ENCODE peak calls at places on chromosomes 2 and 18, in four cellular contexts. One of them, this sample, is unnamed.

GRCh38 chr2:33457588-33458247 is 18.7 kb upstream of the RASGRP3 start:
- DNase-seq in HepG2: no peak
- DNase-seq in K562: peak; percentile 37
- DNase-seq in GM12878: no peak
- DNase-seq in this sample: no peak

GRCh38 chr18:6929370-6930102 is 188.1 kb downstream of the LAMA1 start:
- DNase-seq in HepG2: no peak
- DNase-seq in K562: peak; percentile 84
- DNase-seq in GM12878: no peak
- DNase-seq in this sample: no peak

GRCh38 chr18:67682516-67682915 is 166.0 kb upstream of the DSEL start:
- DNase-seq in HepG2: no peak
- DNase-seq in K562: no peak
- DNase-seq in GM12878: no peak
- DNase-seq in this sample: no peak

GRCh38 chr2:95343429-95344207 is 46.5 kb downstream of the KCNIP3 start:
- DNase-seq in HepG2: no peak
- DNase-seq in K562: no peak
- DNase-seq in GM12878: no peak
- DNase-seq in this sample: no peak

GRCh38 chr18:32771871-32772499 is 838 bp downstream of the KLHL14 start:
- DNase-seq in HepG2: no peak
- DNase-seq in K562: no peak
- DNase-seq in GM12878: no peak
- DNase-seq in this sample: peak; percentile 75

GRCh38 chr18:10145523-10145922 is 231.7 kb downstream of the VAPA start:
- DNase-seq in HepG2: no peak
- DNase-seq in K562: no peak
- DNase-seq in GM12878: no peak
- DNase-seq in this sample: no peak

GRCh38 chr2:219500135-219500534 is 1.4 kb downstream of the GMPPA start:
- DNase-seq in HepG2: peak; percentile 43
- DNase-seq in K562: no peak
- DNase-seq in GM12878: no peak
- DNase-seq in this sample: no peak

GRCh38 chr2:102074167-102074778 is 68.3 kb upstream of the IL1R1 start:
- DNase-seq in HepG2: no peak
- DNase-seq in K562: peak; percentile 39
- DNase-seq in GM12878: no peak
- DNase-seq in this sample: no peak

GRCh38 chr2:224195954-224196571 is 157.0 kb upstream of the SERPINE2 start:
- DNase-seq in HepG2: no peak
- DNase-seq in K562: no peak
- DNase-seq in GM12878: no peak
- DNase-seq in this sample: no peak

GRCh38 chr2:149800624-149801220 is 213.1 kb upstream of the MMADHC start:
- DNase-seq in HepG2: no peak
- DNase-seq in K562: no peak
- DNase-seq in GM12878: no peak
- DNase-seq in this sample: no peak

GRCh38 chr2:159073256-159073655 is 104.8 kb downstream of the TANC1 start:
- DNase-seq in HepG2: no peak
- DNase-seq in K562: no peak
- DNase-seq in GM12878: no peak
- DNase-seq in this sample: no peak

GRCh38 chr2:170553748-170554147 is 161.4 kb upstream of the SP5 start:
- DNase-seq in HepG2: no peak
- DNase-seq in K562: no peak
- DNase-seq in GM12878: no peak
- DNase-seq in this sample: no peak

DNA sequence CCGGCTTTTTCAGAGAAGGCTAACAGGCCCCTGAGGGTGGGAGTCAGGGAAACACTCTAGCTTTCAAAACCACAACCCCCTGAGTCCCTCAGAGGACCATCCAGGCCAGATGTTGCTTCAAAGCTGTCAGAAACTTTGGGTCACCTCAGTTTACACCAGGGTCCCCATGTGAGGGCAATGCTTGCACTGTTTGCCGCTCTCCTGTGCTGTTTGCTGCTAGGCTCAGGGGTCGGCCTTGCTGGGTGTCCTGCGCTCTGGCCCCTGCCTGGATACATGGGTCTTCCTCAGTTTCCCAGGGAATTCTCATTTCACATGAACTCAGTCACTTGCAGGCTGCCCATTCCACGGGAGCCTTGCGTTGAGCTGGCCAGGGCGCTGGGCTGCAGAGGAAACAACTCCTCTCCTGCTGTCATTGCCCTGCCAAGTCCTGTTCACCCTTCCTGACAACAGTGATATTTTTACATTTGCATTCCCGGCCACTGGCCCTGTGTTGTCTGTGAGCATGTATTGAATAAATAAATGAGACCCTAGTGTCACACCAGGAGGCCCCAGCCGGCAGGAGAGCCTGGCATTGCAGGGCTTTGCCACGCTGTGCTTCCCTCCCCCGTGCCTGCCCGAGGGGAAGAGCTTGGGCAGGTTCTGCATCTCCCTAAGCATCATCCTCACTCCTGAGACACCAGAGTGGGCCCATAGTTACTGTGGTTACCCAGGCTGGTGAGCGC is 73.2 kb upstream of the RAB6C start:
- DNase-seq in HepG2: no peak
- DNase-seq in K562: no peak
- DNase-seq in GM12878: no peak
- DNase-seq in this sample: peak; percentile 7
- TF ChIP-seq NFIC in HepG2: no peak
- TF ChIP-seq NFIC in K562: no peak
- TF ChIP-seq NFIC in GM12878: no peak
- TF ChIP-seq NFIC in this sample: no peak

GRCh38 chr2:105183555-105184323 is 57.8 kb upstream of the GPR45 start:
- DNase-seq in HepG2: no peak
- DNase-seq in K562: no peak
- DNase-seq in GM12878: no peak
- DNase-seq in this sample: no peak
- TF ChIP-seq YY1 in HepG2: no peak
- TF ChIP-seq YY1 in K562: no peak
- TF ChIP-seq YY1 in GM12878: no peak
- TF ChIP-seq YY1 in this sample: no peak

DNA sequence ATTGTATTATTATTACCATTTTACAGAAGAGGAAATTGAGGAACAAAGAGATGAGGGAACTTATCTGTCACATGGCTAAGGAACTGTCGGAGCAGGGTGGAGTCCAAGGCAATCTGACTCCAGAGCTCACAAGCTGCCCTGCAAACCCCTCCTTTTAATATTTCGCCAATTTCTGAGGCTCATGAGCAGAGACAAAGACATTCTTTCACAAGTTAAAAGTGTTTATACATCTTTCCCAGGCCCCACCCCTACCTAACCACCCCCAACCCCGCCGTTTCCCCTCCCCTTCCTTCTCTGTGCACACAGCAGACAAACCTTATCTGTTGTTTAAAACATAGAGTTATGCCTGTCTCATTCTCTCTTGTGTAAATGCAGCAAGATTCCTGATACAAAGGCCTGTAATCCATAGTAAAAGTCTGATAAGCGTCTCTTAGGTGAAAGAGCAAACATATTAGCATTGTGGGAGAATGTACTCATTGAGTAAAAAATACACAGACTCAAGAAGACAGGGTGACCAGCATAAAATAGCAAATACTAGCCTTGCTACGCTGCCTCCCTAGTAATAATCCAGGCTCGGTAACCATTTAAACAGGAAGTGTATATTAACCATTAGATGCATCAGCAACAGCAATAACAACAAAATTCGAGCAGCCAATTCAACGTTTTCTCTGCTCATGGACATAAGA is 44.2 kb downstream of the EPHA4 start:
- DNase-seq in HepG2: peak; percentile 21
- DNase-seq in K562: no peak
- DNase-seq in GM12878: no peak
- DNase-seq in this sample: no peak
- TF ChIP-seq NFIC in HepG2: no peak
- TF ChIP-seq NFIC in K562: no peak
- TF ChIP-seq NFIC in GM12878: no peak
- TF ChIP-seq NFIC in this sample: no peak

DNA sequence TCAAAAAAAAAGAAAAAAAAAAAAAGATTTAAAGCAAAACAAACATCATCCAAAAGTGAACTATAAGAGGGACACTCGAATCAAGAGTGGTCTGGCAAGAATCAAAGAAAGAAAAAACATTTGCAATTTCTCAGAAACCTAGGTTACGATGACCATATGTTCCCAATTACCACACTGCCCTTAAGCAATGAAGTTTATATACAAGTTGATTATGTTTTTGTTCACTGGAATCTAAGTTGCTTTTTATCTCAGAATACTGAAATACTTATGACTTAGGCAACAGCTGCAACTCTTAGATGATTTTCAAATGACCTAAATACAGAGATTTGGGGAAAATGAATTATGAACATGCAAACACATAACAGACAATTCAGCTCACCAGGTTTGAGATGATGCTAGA is 597.1 kb upstream of the CHAC2 start:
- DNase-seq in HepG2: no peak
- DNase-seq in K562: no peak
- DNase-seq in GM12878: no peak
- DNase-seq in this sample: no peak
- TF ChIP-seq YY1 in HepG2: no peak
- TF ChIP-seq YY1 in K562: no peak
- TF ChIP-seq YY1 in GM12878: no peak
- TF ChIP-seq YY1 in this sample: no peak

GRCh38 chr18:74477771-74478170 is 18.4 kb upstream of the CNDP2 start:
- DNase-seq in HepG2: no peak
- DNase-seq in K562: no peak
- DNase-seq in GM12878: no peak
- DNase-seq in this sample: no peak

GRCh38 chr18:74478876-74479275 is 17.3 kb upstream of the CNDP2 start:
- DNase-seq in HepG2: no peak
- DNase-seq in K562: no peak
- DNase-seq in GM12878: no peak
- DNase-seq in this sample: no peak

GRCh38 chr18:74478316-74478715 is 17.8 kb upstream of the CNDP2 start:
- DNase-seq in HepG2: no peak
- DNase-seq in K562: no peak
- DNase-seq in GM12878: no peak
- DNase-seq in this sample: no peak

GRCh38 chr18:74473976-74474375 is 16.9 kb upstream of the DIPK1C start:
- DNase-seq in HepG2: no peak
- DNase-seq in K562: no peak
- DNase-seq in GM12878: no peak
- DNase-seq in this sample: no peak

GRCh38 chr18:74476154-74476553 is 19.0 kb upstream of the DIPK1C start:
- DNase-seq in HepG2: peak; percentile 25
- DNase-seq in K562: peak; percentile 38
- DNase-seq in GM12878: no peak
- DNase-seq in this sample: peak; percentile 80
- TF ChIP-seq NFIC in HepG2: no peak
- TF ChIP-seq NFIC in K562: no peak
- TF ChIP-seq NFIC in GM12878: no peak
- TF ChIP-seq NFIC in this sample: no peak

GRCh38 chr2:237181844-237182243 is 96.2 kb downstream of the COPS8 start:
- DNase-seq in HepG2: no peak
- DNase-seq in K562: no peak
- DNase-seq in GM12878: no peak
- DNase-seq in this sample: no peak
- TF ChIP-seq YY1 in HepG2: no peak
- TF ChIP-seq YY1 in K562: no peak
- TF ChIP-seq YY1 in GM12878: no peak
- TF ChIP-seq YY1 in this sample: no peak

This sample was measured in SK-N-SH.